ENCODE peak calls at places on chromosome 13, in seven cellular contexts. U is mesendoderm, K is tibial nerve, C is body of pancreas, Y is heart right ventricle, Q is PC-3, V is Panc1. G is an unnamed sample.

GRCh38 chr13:51221674-51222509 is at the start of gene FAM124A:
- DNase-seq in Q (peak; percentile 45), Y (peak; percentile 36), U (peak; percentile 61), K (peak; percentile 9), C (peak; percentile 38), V (no peak), G (no peak)

GRCh38 chr13:44576396-44577235 is 486 bp upstream of the TSC22D1 start:
- DNase-seq in Q (no peak), V (no peak), C (peak; percentile 23), Y (no peak), K (no peak), U (no peak), G (no peak)

GRCh38 chr13:50990540-50991506 is 81.2 kb downstream of the RNASEH2B start:
- DNase-seq in C (peak; percentile 23), Q (no peak), Y (peak; percentile 32), V (no peak), U (peak; percentile 55), K (peak; percentile 69), G (no peak)

GRCh38 chr13:112703935-112704633 is 14.2 kb downstream of the ATP11A start:
- DNase-seq in V (no peak), C (no peak), Y (peak; percentile 3), U (no peak), K (no peak), Q (no peak), G (no peak)

GRCh38 chr13:36819064-36819810 is at the start of gene RFXAP:
- DNase-seq in C (peak; percentile 90), Y (peak; percentile 88), K (peak; percentile 74), U (peak; percentile 93), Q (peak; percentile 76), V (no peak), G (no peak)

GRCh38 chr13:48594080-48594815 is 59.5 kb upstream of the CYSLTR2 start:
- DNase-seq in C (no peak), Y (no peak), V (no peak), U (peak; percentile 56), Q (no peak), K (no peak), G (no peak)

GRCh38 chr13:62473944-62474237 is 1058.2 kb upstream of the PCDH20 start:
- DNase-seq in K (no peak), V (no peak), Y (no peak), C (no peak), Q (no peak), U (no peak), G (no peak)

GRCh38 chr13:57948884-57949283 is 317.3 kb downstream of the PCDH17 start:
- DNase-seq in Y (no peak), C (no peak), Q (no peak), K (no peak), U (no peak), V (no peak), G (no peak)

GRCh38 chr13:106529415-106530208 is 5.8 kb downstream of the EFNB2 start:
- DNase-seq in C (no peak), K (no peak), Q (no peak), V (no peak), Y (no peak), U (no peak), G (no peak)

GRCh38 chr13:113532156-113532806 is 41.8 kb upstream of the DCUN1D2 start:
- DNase-seq in Y (no peak), V (no peak), Q (no peak), U (peak; percentile 95), K (no peak), C (no peak), G (peak; percentile 27)

GRCh38 chr13:92994056-92994455 is 232.6 kb upstream of the GPC6 start:
- DNase-seq in C (no peak), K (no peak), Y (no peak), Q (peak; percentile 42), U (no peak), V (no peak), G (peak; percentile 10)

GRCh38 chr13:80214521-80214941 is 126.4 kb downstream of the SPRY2 start:
- DNase-seq in Y (no peak), C (no peak), K (no peak), Q (no peak), V (no peak), U (peak; percentile 87), G (no peak)

GRCh38 chr13:42968906-42969305 is 23.1 kb downstream of the EPSTI1 start:
- DNase-seq in V (no peak), U (peak; percentile 60), Y (no peak), K (no peak), Q (peak; percentile 28), C (peak; percentile 39), G (peak; percentile 29)

GRCh38 chr13:31898383-31899071 is 133.0 kb upstream of the FRY start:
- DNase-seq in Y (no peak), C (no peak), K (no peak), U (no peak), V (no peak), Q (no peak), G (no peak)

GRCh38 chr13:95627590-95627989 is 16.9 kb downstream of the DZIP1 start:
- DNase-seq in U (no peak), C (no peak), K (no peak), Y (no peak), V (no peak), Q (no peak), G (no peak)

GRCh38 chr13:26685606-26686005 is 75.0 kb downstream of the GPR12 start:
- DNase-seq in Q (no peak), U (no peak), Y (no peak), V (no peak), K (no peak), C (no peak), G (no peak)

GRCh38 chr13:58855283-58855682 is 1223.7 kb downstream of the PCDH17 start:
- DNase-seq in U (peak; percentile 20), C (no peak), Y (no peak), K (no peak), V (no peak), Q (peak; percentile 1), G (no peak)

GRCh38 chr13:34419025-34419424 is 523.0 kb upstream of the NBEA start:
- DNase-seq in V (no peak), U (no peak), C (no peak), Q (no peak), Y (no peak), K (no peak), G (no peak)

GRCh38 chr13:113777311-113778260 is 18.6 kb downstream of the TMEM255B start:
- DNase-seq in K (no peak), Y (no peak), Q (no peak), V (no peak), U (peak; percentile 69), C (no peak), G (no peak)

GRCh38 chr13:83984793-83985192 is 102.5 kb upstream of the SLITRK1 start:
- DNase-seq in V (no peak), U (no peak), Q (no peak), K (no peak), Y (no peak), C (no peak), G (no peak)

GRCh38 chr13:30841161-30841560 is 64.9 kb upstream of the MEDAG start:
- DNase-seq in V (no peak), K (no peak), U (no peak), Q (no peak), Y (no peak), C (no peak), G (no peak)

GRCh38 chr13:60335531-60335930 is 61.5 kb upstream of the TDRD3 start:
- DNase-seq in Q (peak; percentile 16), K (no peak), Y (no peak), U (peak; percentile 25), C (no peak), V (no peak), G (no peak)

GRCh38 chr13:60329221-60329983 is 67.6 kb upstream of the TDRD3 start:
- DNase-seq in Q (peak; percentile 35), C (peak; percentile 50), U (peak; percentile 84), V (peak; percentile 10), Y (no peak), K (no peak), G (no peak)

GRCh38 chr13:60334310-60334709 is 62.7 kb upstream of the TDRD3 start:
- DNase-seq in V (no peak), Y (no peak), C (no peak), U (no peak), K (no peak), Q (no peak), G (no peak)

GRCh38 chr13:60331249-60332012 is 65.6 kb upstream of the TDRD3 start:
- DNase-seq in C (no peak), Q (no peak), V (no peak), U (peak; percentile 90), K (no peak), Y (no peak), G (no peak)

DNA sequence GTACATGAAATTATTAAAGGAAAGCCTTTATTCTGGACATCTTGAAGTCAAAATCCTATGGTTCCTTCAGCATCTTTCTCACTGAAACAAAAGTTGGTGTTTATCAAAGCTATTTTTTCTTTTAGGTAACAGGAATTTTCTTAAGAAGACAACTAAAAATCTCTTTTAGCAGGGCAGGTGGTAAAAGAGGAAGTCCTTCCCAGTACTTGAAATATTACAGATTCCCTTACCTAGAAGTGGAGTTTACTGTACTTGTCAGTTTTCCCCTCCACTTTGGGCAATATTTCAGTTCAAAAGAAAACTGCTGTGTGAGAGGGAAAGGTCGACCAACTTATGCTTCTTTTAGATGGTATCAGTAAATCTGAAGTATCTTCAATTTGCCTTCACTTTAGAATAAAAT is 64.3 kb upstream of the TDRD3 start:
- DNase-seq in Q (no peak), Y (no peak), V (no peak), U (no peak), K (no peak), C (no peak), G (no peak)
- H3K27ac ChIP-seq in Q (no peak overlapping the region), Y (no peak overlapping the region), V (no peak overlapping the region), U (no peak overlapping the region), K (no peak overlapping the region), C (no peak overlapping the region), G (no peak overlapping the region)

GRCh38 chr13:40559915-40560314 is 106.5 kb downstream of the FOXO1 start:
- DNase-seq in V (no peak), U (no peak), Y (no peak), Q (no peak), C (no peak), K (no peak), G (no peak)
- H3K27ac ChIP-seq in V (no peak overlapping the region), U (no peak overlapping the region), Y (no peak overlapping the region), Q (no peak overlapping the region), C (no peak overlapping the region), K (no peak overlapping the region), G (no peak overlapping the region)

GRCh38 chr13:41917641-41918040 is 43.3 kb downstream of the VWA8 start:
- DNase-seq in Q (no peak), Y (no peak), K (no peak), C (no peak), U (no peak), V (no peak), G (no peak)
- H3K27ac ChIP-seq in Q (no peak overlapping the region), Y (no peak overlapping the region), K (no peak overlapping the region), C (no peak overlapping the region), U (no peak overlapping the region), V (no peak overlapping the region), G (peak overlapping the region; percentile 62)

GRCh38 chr13:77299587-77299986 is 27.3 kb downstream of the MYCBP2 start:
- DNase-seq in K (no peak), Y (no peak), V (no peak), U (no peak), C (no peak), Q (no peak), G (no peak)

GRCh38 chr13:77300176-77301141 is 26.4 kb downstream of the MYCBP2 start:
- DNase-seq in C (no peak), U (peak; percentile 38), Q (peak; percentile 23), V (no peak), K (no peak), Y (no peak), G (no peak)

DNA sequence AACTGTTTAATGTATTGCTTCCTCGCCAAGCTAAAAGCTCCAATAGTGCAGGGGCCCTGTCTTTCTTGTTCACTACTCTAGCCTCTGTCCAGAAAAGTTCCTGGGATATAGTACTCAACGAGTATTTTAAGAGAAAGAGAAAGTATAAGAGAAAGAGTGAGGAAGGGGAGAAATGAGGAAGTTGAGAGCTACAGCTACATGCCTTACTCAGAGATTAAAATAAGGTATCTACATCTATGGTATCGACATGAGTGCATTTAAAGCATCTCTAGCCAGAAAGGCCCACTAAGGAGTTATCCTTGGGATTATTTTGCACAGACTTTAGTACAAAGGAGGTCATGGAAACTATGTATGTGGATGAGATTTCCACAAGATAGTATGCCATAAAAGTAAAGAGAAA is 28.5 kb downstream of the MYCBP2 start:
- DNase-seq in V (no peak), Y (no peak), K (no peak), U (no peak), C (no peak), Q (no peak), G (no peak)
- H3K27ac ChIP-seq in V (no peak overlapping the region), Y (no peak overlapping the region), K (no peak overlapping the region), U (no peak overlapping the region), C (no peak overlapping the region), Q (no peak overlapping the region), G (no peak overlapping the region)